ENCODE peak calls at places on chromosomes 12 and 14, in five cellular contexts. One of them, this sample, is unnamed.

GRCh38 chr14:93042968-93043940 is 72.5 kb downstream of the ITPK1 start:
- DNase-seq in choroid plexus epithelial cell: peak; percentile 67
- DNase-seq in ureter: peak; percentile 87
- DNase-seq in A172: peak; percentile 92
- DNase-seq in midbrain: no peak
- DNase-seq in this sample: peak; percentile 94

GRCh38 chr12:67910360-67911292 is 78.6 kb upstream of the IFNG-AS1 start:
- DNase-seq in A172: peak; percentile 94
- DNase-seq in ureter: no peak
- DNase-seq in midbrain: no peak
- DNase-seq in choroid plexus epithelial cell: peak; percentile 79
- DNase-seq in this sample: peak; percentile 91

GRCh38 chr12:11508699-11509098 is 113.3 kb upstream of the PRB2 start:
- DNase-seq in choroid plexus epithelial cell: peak; percentile 69
- DNase-seq in midbrain: no peak
- DNase-seq in A172: no peak
- DNase-seq in ureter: no peak
- DNase-seq in this sample: no peak

GRCh38 chr12:53063708-53064612 is 14.1 kb downstream of the TNS2 start:
- DNase-seq in midbrain: no peak
- DNase-seq in choroid plexus epithelial cell: peak; percentile 93
- DNase-seq in ureter: peak; percentile 66
- DNase-seq in A172: peak; percentile 47
- DNase-seq in this sample: peak; percentile 95

GRCh38 chr14:102125546-102125945 is 14.2 kb upstream of the WDR20 start:
- DNase-seq in choroid plexus epithelial cell: peak; percentile 38
- DNase-seq in ureter: no peak
- DNase-seq in A172: no peak
- DNase-seq in midbrain: no peak
- DNase-seq in this sample: no peak

GRCh38 chr12:76276499-76277151 is 71.6 kb downstream of the BBS10 start:
- DNase-seq in choroid plexus epithelial cell: no peak
- DNase-seq in ureter: no peak
- DNase-seq in A172: peak; percentile 64
- DNase-seq in midbrain: no peak
- DNase-seq in this sample: no peak

GRCh38 chr14:105334383-105335230 is 20.1 kb downstream of the PACS2 start:
- DNase-seq in choroid plexus epithelial cell: no peak
- DNase-seq in midbrain: no peak
- DNase-seq in A172: no peak
- DNase-seq in ureter: no peak
- DNase-seq in this sample: no peak

GRCh38 chr14:24289649-24290283 is 9.8 kb downstream of the DHRS1 start:
- DNase-seq in A172: no peak
- DNase-seq in ureter: no peak
- DNase-seq in choroid plexus epithelial cell: no peak
- DNase-seq in midbrain: no peak
- DNase-seq in this sample: no peak

GRCh38 chr12:106220561-106220960 is 27.3 kb downstream of the CKAP4 start:
- DNase-seq in choroid plexus epithelial cell: no peak
- DNase-seq in ureter: peak; percentile 1
- DNase-seq in midbrain: no peak
- DNase-seq in A172: no peak
- DNase-seq in this sample: no peak

GRCh38 chr14:105840266-105841021 is 314.1 kb downstream of the TMEM121 start:
- DNase-seq in midbrain: no peak
- DNase-seq in ureter: no peak
- DNase-seq in A172: no peak
- DNase-seq in choroid plexus epithelial cell: no peak
- DNase-seq in this sample: no peak

GRCh38 chr12:31629756-31630732 is 29.4 kb upstream of the ETFBKMT start:
- DNase-seq in choroid plexus epithelial cell: peak; percentile 82
- DNase-seq in A172: peak; percentile 44
- DNase-seq in ureter: no peak
- DNase-seq in midbrain: no peak
- DNase-seq in this sample: peak; percentile 84